ENCODE peak calls at places on chromosomes 11 and 22, in five cellular contexts. V is left lung, Z is fibroblast of lung, L is NT2/D1, K is uterus. P is an unnamed sample. For H3K4me1, the result is how much of the 10 kb centered on the place peaks cover.

GRCh38 chr11:123504401-123504800 is 74.3 kb downstream of the GRAMD1B start:
- DNase-seq in L (no peak), K (no peak), V (no peak), Z (no peak), P (no peak)

GRCh38 chr11:65041206-65042035 is at the start of gene SAC3D1:
- DNase-seq in L (peak), V (peak), Z (peak), K (no peak), P (peak)

GRCh38 chr11:113505541-113506375 is 30.6 kb upstream of the DRD2 start:
- DNase-seq in V (no peak), K (no peak), L (no peak), Z (peak), P (peak)

GRCh38 chr11:95068549-95068948 is 1.8 kb downstream of the SRSF8 start:
- DNase-seq in K (peak), Z (peak), L (peak), V (peak), P (peak)

GRCh38 chr11:65444314-65445051 is 21.9 kb downstream of the NEAT1 start:
- DNase-seq in V (no peak), L (no peak), K (peak), Z (no peak), P (no peak)

GRCh38 chr22:25942989-25943411 is 201.0 kb downstream of the MYO18B start:
- DNase-seq in L (peak), K (no peak), Z (no peak), V (no peak), P (no peak)

GRCh38 chr11:37858398-37858797 is 1260.4 kb upstream of the RAG2 start:
- DNase-seq in K (no peak), L (no peak), Z (no peak), V (no peak), P (no peak)

GRCh38 chr11:25094085-25094802 is 597.4 kb downstream of the LUZP2 start:
- DNase-seq in V (peak), Z (no peak), L (no peak), K (no peak), P (no peak)

GRCh38 chr11:61332266-61332822 is 561 bp downstream of the DDB1 start:
- DNase-seq in V (no peak), K (no peak), Z (peak), L (peak), P (peak)

GRCh38 chr11:118703563-118704106 is 24.2 kb upstream of the TREH start:
- DNase-seq in K (no peak), V (no peak), L (no peak), Z (no peak), P (no peak)

GRCh38 chr11:18594999-18595749 is 4.4 kb upstream of the MISFA start:
- DNase-seq in Z (no peak), K (no peak), V (no peak), L (no peak), P (no peak)

GRCh38 chr11:17244046-17244445 is 32.5 kb upstream of the NUCB2 start:
- DNase-seq in L (no peak), Z (no peak), K (no peak), V (no peak), P (no peak)

GRCh38 chr11:73195191-73196007 is 22.7 kb upstream of the P2RY2 start:
- DNase-seq in K (no peak), V (no peak), Z (peak), L (no peak), P (no peak)

GRCh38 chr11:17314232-17314547 is 37.4 kb upstream of the NCR3LG1 start:
- DNase-seq in V (no peak), L (no peak), Z (peak), K (no peak), P (peak)

GRCh38 chr11:73189315-73189714 is 28.8 kb upstream of the P2RY2 start:
- DNase-seq in V (peak), L (no peak), K (no peak), Z (no peak), P (no peak)

GRCh38 chr22:42436402-42436801 is 4.2 kb upstream of the NFAM1 start:
- DNase-seq in L (no peak), V (no peak), Z (no peak), K (no peak), P (no peak)

GRCh38 chr11:109914038-109914437 is 179.2 kb upstream of the ZC3H12C start:
- DNase-seq in V (no peak), L (no peak), K (no peak), Z (no peak), P (no peak)

GRCh38 chr11:119160151-119160550 is 8.4 kb upstream of the NLRX1 start:
- DNase-seq in L (no peak), K (no peak), V (no peak), Z (no peak), P (no peak)

GRCh38 chr11:109851780-109852390 is 241.3 kb upstream of the ZC3H12C start:
- DNase-seq in V (no peak), L (no peak), K (no peak), Z (peak), P (no peak)

GRCh38 chr11:29432719-29433325 is 584.0 kb downstream of the KCNA4 start:
- DNase-seq in K (no peak), Z (no peak), V (no peak), L (no peak), P (peak)

GRCh38 chr22:36773935-36774334 is 2.0 kb downstream of the IFT27 start:
- DNase-seq in K (no peak), Z (peak), V (no peak), L (no peak), P (peak)

GRCh38 chr11:69534166-69534530 is 52.7 kb downstream of the LINC01488 start:
- DNase-seq in Z (no peak), K (no peak), V (no peak), L (no peak), P (no peak)

GRCh38 chr11:250740-251299 is 14.0 kb downstream of the PSMD13 start:
- DNase-seq in L (peak), K (no peak), Z (peak), V (no peak), P (peak)

GRCh38 chr22:19105867-19106802 is 16.1 kb downstream of the DGCR2 start:
- DNase-seq in L (no peak), Z (no peak), V (no peak), K (no peak), P (no peak)

GRCh38 chr11:92838655-92839334 is 130.7 kb upstream of the MTNR1B start:
- DNase-seq in Z (peak), V (no peak), L (peak), K (no peak), P (no peak)

GRCh38 chr11:27205779-27206549 is 157.1 kb downstream of the CCDC34 start:
- DNase-seq in V (no peak), Z (no peak), K (no peak), L (no peak), P (no peak)
- H3K4me1 ChIP-seq in V (under half), Z (under half), K (under half), L (under half), P (under half)

DNA sequence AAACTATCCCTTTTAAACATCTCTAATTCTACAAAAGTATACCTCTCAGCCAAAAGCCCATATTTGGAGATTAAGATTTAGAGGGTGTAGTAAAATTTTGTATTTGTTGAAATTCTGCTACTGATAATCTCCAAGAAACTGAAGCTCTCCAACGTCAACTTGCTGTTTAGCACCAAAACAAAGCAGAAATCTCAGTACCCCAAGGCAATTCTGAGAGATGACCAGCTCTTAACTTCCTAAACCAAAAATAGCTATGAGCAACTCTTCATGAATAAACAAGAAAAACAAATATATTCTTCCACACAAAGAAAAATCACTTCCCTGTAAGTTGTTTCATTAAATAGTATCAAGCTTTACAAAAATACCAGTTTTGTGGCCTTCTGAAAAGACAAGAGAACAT is 13.3 kb downstream of the RRAS2 start:
- DNase-seq in Z (no peak), V (no peak), K (no peak), L (no peak), P (no peak)
- H3K4me1 ChIP-seq in Z (under half), V (under half), K (under half), L (under half), P (under half)

DNA sequence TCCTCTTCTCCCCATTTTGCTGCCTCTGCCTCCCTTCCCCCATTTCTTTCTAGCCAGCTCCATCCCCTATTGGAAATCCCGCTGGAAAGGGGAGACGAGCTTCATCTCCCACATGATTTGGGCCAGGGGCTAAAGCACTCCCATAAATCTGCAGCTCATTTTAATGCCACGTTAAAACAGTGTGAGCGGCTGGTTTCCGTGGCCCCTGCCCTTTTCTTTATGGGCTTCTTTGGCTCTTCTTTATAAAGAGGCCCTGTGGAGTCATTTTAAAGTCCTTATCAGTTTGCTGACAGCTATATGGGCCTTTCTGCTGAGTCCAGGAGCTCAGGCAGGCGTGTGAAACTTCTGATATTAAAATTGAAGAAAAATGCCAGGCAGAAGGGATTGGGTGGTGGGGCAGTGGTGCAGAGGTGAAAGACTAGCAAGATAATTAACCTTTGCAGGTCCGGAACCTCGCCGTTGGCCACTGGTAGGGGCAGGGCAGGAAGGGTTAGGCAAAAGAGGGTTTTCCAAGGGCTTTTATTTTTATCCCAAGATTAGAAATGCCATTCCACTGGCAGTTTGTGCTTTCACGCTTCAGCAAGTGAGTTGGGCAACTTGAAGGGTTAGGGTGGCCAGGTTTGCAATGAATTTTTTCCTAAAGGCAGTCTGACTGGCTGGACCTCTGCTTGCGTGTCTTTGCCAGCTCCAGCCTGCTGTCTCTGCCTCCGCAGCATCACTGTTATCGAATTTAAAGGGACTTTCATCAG is 44.3 kb downstream of the EXT2 start:
- DNase-seq in L (no peak), Z (no peak), V (no peak), K (no peak), P (peak)
- H3K4me1 ChIP-seq in L (under half), Z (under half), V (under half), K (under half), P (under half)

DNA sequence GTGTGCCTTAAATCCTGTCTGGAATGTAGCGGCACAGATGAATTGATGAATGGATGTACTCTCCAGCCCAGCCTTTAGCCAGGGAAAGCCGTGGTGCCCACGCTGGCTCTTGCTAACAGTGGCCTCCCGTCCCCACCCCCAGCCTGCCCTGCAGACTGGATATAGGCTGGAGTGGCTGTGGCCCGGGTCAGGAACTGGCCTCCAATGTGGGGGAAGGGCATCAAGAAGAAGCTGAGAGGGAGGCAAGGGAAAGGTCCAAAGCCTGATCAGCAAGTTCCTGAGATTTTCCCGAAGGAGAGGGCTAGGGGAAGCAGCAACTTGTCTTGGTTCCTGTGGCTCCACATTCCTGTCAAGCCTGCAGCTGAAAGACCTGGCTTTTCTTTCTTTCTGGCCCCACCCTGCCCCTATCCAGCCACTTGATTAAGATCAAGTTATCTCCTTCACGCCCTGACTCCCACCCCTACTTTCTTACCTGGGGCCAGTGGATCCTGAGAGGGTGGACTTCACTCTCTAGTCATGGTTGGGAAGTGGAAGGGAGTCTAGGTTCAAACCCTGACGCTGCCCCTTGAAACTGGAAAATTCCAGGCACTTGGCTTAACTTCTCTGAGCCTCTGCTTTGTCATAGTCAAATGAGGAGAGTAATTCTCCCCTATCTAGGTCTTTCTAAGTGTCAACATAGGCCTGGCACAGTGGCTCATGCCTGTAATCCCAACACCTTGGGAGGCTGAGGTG is 11.0 kb upstream of the MICALL1 start:
- DNase-seq in L (peak), Z (no peak), V (no peak), K (no peak), P (no peak)
- H3K4me1 ChIP-seq in L (under half), Z (under half), V (under half), K (under half), P (under half)

DNA sequence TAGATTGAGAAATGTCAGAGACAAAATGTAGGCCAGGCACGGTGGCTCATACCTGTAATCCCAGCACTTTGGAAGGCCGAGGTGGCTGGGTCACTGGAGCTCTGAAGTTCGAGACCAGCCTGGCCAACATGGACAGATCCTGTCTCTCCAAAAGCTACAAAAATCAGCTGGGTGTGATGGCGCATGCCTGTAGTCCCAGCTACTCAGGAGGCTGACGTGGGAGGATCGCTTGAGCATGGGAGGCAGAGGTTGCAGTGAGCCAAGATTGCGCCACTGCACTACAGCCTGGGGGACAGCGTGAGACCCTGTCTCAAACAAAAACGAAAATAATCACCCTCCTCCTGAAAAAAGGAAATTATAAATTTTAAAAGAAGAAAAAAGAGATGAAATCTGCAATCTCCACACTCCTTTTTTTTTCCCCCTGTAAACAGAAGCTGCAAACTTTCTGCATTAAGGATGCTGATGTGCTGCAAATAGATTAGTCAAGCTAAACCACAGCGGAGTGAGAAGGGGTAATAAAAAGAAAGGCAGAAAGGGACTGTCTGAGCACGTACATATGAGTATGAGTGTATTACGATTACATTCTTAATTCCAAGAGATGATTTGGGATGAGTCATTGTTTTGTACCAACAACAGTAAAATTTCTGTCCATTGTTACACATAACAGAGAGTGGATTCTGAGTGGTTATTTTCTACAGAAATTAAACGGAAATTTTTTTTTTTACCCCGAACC is 87.3 kb downstream of the SIK3 start:
- DNase-seq in Z (peak), V (no peak), L (no peak), K (peak), P (no peak)
- H3K4me1 ChIP-seq in Z (under half), V (under half), L (under half), K (under half), P (under half)

GRCh38 chr11:67371199-67371548 is 2.2 kb downstream of the CLCF1 start:
- DNase-seq in V (no peak), K (no peak), Z (no peak), L (no peak), P (no peak)

GRCh38 chr11:67369801-67370284 is 3.6 kb downstream of the CLCF1 start:
- DNase-seq in K (peak), Z (peak), L (no peak), V (no peak), P (no peak)

GRCh38 chr11:67369275-67369674 is 4.1 kb downstream of the CLCF1 start:
- DNase-seq in K (no peak), V (no peak), L (no peak), Z (no peak), P (no peak)

GRCh38 chr11:67371549-67372231 is 1.7 kb downstream of the CLCF1 start:
- DNase-seq in Z (peak), K (peak), V (no peak), L (no peak), P (peak)

GRCh38 chr11:67370351-67371076 is 2.9 kb downstream of the CLCF1 start:
- DNase-seq in Z (peak), K (peak), V (no peak), L (no peak), P (peak)
- H3K4me1 ChIP-seq in Z (half or more), K (under half), V (under half), L (under half), P (under half)

GRCh38 chr11:126140932-126141291 is 70.5 kb downstream of the RPUSD4 start:
- DNase-seq in L (no peak), V (no peak), K (peak), Z (peak), P (no peak)
- H3K4me1 ChIP-seq in L (under half), V (under half), K (under half), Z (under half), P (under half)

DNA sequence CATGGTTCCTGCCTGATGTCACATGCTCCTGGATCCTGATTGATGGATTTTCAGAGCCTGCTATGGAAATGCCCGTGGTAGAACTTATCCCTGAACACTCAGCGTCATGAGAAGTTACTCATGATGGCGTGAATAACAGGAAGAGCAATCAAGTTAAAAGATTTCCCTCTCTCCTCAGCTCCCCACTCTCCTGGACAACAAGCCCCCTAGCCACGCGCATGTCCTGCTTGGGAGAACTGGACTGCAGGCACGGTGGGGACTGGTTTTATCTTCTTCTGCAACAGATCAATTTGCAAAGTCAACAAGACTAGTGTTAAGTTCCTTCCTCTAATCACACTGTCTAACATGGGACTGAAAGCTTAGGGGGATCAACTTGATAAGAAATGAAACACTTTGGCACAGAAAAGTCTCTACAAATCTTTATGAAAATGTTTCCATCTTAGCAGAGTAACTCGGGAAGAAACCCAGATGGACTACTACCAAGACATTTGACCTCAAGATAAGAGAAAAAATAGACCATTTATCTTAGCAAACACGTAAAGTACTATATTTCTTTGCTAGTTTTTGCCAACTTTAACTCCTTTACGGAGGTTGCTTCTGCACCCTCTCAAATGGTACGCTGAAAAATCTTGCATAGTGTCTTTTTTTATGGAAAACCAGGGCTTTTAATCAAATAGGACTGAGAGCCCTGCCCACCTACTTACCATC is 27.5 kb downstream of the POU2AF1 start:
- DNase-seq in V (no peak), K (no peak), Z (no peak), L (no peak), P (no peak)
- H3K4me1 ChIP-seq in V (under half), K (under half), Z (under half), L (under half), P (under half)

DNA sequence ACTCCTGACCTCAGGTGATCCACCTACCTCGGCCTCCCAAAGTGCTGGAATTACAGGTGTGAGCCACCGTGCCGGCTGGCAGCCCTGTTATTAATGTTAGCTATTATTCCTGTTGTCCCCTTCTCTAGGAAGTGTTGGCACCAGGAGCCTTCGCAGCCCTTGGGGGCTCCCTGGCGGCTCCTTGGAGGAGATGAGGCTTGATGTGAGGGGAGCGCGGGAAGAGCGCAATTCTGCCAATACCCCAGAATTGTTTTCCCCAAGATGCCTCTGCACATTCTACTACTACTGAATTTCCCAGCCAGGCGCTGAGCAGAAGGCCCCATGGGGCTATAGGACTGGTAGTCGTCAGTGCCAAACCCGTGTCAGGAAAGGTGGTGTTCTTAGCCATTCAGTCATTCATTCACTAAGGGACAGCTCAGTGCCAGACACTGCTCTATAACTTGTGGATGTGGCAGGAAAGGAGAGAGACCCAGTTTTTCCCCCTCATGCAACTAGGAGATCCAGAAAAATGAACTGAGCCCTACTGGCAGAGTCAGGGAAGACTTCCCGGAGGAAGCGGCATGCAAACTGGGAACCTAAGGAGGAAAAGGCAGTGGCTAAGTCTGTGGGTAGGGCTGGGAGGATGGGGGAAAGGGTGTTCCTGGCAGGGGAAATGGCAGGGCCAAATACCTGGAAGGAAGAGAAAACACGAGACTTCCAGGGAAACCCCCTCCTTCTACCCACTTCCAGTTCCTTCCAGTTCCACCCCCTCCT is 3.5 kb downstream of the FBLN1 start:
- DNase-seq in V (peak), Z (no peak), L (no peak), K (no peak), P (no peak)
- H3K4me1 ChIP-seq in V (under half), Z (under half), L (under half), K (under half), P (under half)